ENCODE peak calls at places on chromosome 5, in nine cellular contexts. One of them, this sample, is unnamed.

GRCh38 chr5:62791059-62791458 is 212.4 kb downstream of the LRRC70 start:
- DNase-seq in CD4-positive, CD25-positive, alpha-beta regulatory T cell: no peak
- DNase-seq in SJSA1: no peak
- DNase-seq in astrocyte of the spinal cord: peak; percentile 4
- DNase-seq in Jurkat, Clone E6-1: peak; percentile 3
- DNase-seq in gastrocnemius medialis: no peak
- DNase-seq in AG10803: no peak
- DNase-seq in cardiac muscle cell: peak; percentile 59
- DNase-seq in astrocyte: no peak
- DNase-seq in this sample: no peak

GRCh38 chr5:79436224-79436623 is 77.7 kb downstream of the HOMER1 start:
- DNase-seq in CD4-positive, CD25-positive, alpha-beta regulatory T cell: no peak
- DNase-seq in AG10803: peak; percentile 91
- DNase-seq in SJSA1: no peak
- DNase-seq in astrocyte of the spinal cord: peak; percentile 26
- DNase-seq in cardiac muscle cell: peak; percentile 72
- DNase-seq in gastrocnemius medialis: no peak
- DNase-seq in astrocyte: peak; percentile 71
- DNase-seq in Jurkat, Clone E6-1: no peak
- DNase-seq in this sample: no peak

GRCh38 chr5:62568800-62569432 is 9.7 kb upstream of the LRRC70 start:
- DNase-seq in astrocyte: no peak
- DNase-seq in astrocyte of the spinal cord: no peak
- DNase-seq in AG10803: no peak
- DNase-seq in cardiac muscle cell: no peak
- DNase-seq in Jurkat, Clone E6-1: no peak
- DNase-seq in CD4-positive, CD25-positive, alpha-beta regulatory T cell: no peak
- DNase-seq in gastrocnemius medialis: no peak
- DNase-seq in SJSA1: no peak
- DNase-seq in this sample: no peak

GRCh38 chr5:123800640-123801039 is 288.7 kb downstream of the CSNK1G3 start:
- DNase-seq in gastrocnemius medialis: no peak
- DNase-seq in Jurkat, Clone E6-1: no peak
- DNase-seq in AG10803: no peak
- DNase-seq in astrocyte of the spinal cord: no peak
- DNase-seq in astrocyte: no peak
- DNase-seq in SJSA1: no peak
- DNase-seq in CD4-positive, CD25-positive, alpha-beta regulatory T cell: no peak
- DNase-seq in cardiac muscle cell: no peak
- DNase-seq in this sample: no peak

GRCh38 chr5:4640793-4641192 is 499.3 kb upstream of the ADAMTS16 start:
- DNase-seq in Jurkat, Clone E6-1: no peak
- DNase-seq in SJSA1: no peak
- DNase-seq in CD4-positive, CD25-positive, alpha-beta regulatory T cell: no peak
- DNase-seq in AG10803: peak; percentile 9
- DNase-seq in astrocyte of the spinal cord: peak; percentile 9
- DNase-seq in gastrocnemius medialis: no peak
- DNase-seq in cardiac muscle cell: no peak
- DNase-seq in astrocyte: peak; percentile 28
- DNase-seq in this sample: no peak

GRCh38 chr5:42274913-42275312 is 148.3 kb upstream of the GHR start:
- DNase-seq in AG10803: no peak
- DNase-seq in SJSA1: no peak
- DNase-seq in gastrocnemius medialis: no peak
- DNase-seq in CD4-positive, CD25-positive, alpha-beta regulatory T cell: no peak
- DNase-seq in astrocyte of the spinal cord: peak; percentile 8
- DNase-seq in cardiac muscle cell: no peak
- DNase-seq in astrocyte: no peak
- DNase-seq in Jurkat, Clone E6-1: no peak
- DNase-seq in this sample: no peak

GRCh38 chr5:79076819-79077218 is 7.3 kb downstream of the BHMT2 start:
- DNase-seq in Jurkat, Clone E6-1: no peak
- DNase-seq in cardiac muscle cell: no peak
- DNase-seq in gastrocnemius medialis: no peak
- DNase-seq in astrocyte of the spinal cord: no peak
- DNase-seq in CD4-positive, CD25-positive, alpha-beta regulatory T cell: no peak
- DNase-seq in AG10803: peak; percentile 3
- DNase-seq in SJSA1: no peak
- DNase-seq in astrocyte: no peak
- DNase-seq in this sample: no peak

GRCh38 chr5:1413211-1413610 is 32.0 kb downstream of the SLC6A3 start:
- DNase-seq in AG10803: no peak
- DNase-seq in cardiac muscle cell: no peak
- DNase-seq in CD4-positive, CD25-positive, alpha-beta regulatory T cell: no peak
- DNase-seq in SJSA1: no peak
- DNase-seq in Jurkat, Clone E6-1: no peak
- DNase-seq in astrocyte: no peak
- DNase-seq in gastrocnemius medialis: no peak
- DNase-seq in astrocyte of the spinal cord: no peak
- DNase-seq in this sample: no peak

GRCh38 chr5:144187699-144188294 is 17.1 kb downstream of the KCTD16 start:
- DNase-seq in CD4-positive, CD25-positive, alpha-beta regulatory T cell: peak; percentile 75
- DNase-seq in AG10803: peak; percentile 99
- DNase-seq in astrocyte: peak; percentile 99
- DNase-seq in Jurkat, Clone E6-1: peak; percentile 85
- DNase-seq in SJSA1: peak; percentile 86
- DNase-seq in gastrocnemius medialis: no peak
- DNase-seq in cardiac muscle cell: peak; percentile 95
- DNase-seq in astrocyte of the spinal cord: peak; percentile 96
- DNase-seq in this sample: peak; percentile 44

GRCh38 chr5:126376443-126376842 is 46.8 kb upstream of the GRAMD2B start:
- DNase-seq in SJSA1: no peak
- DNase-seq in CD4-positive, CD25-positive, alpha-beta regulatory T cell: no peak
- DNase-seq in AG10803: peak; percentile 27
- DNase-seq in astrocyte: no peak
- DNase-seq in gastrocnemius medialis: no peak
- DNase-seq in cardiac muscle cell: no peak
- DNase-seq in Jurkat, Clone E6-1: no peak
- DNase-seq in astrocyte of the spinal cord: no peak
- DNase-seq in this sample: peak; percentile 47

GRCh38 chr5:132059696-132060500 is 557 bp upstream of the IL3 start:
- DNase-seq in cardiac muscle cell: no peak
- DNase-seq in Jurkat, Clone E6-1: peak; percentile 38
- DNase-seq in astrocyte of the spinal cord: no peak
- DNase-seq in AG10803: no peak
- DNase-seq in gastrocnemius medialis: no peak
- DNase-seq in SJSA1: no peak
- DNase-seq in astrocyte: no peak
- DNase-seq in CD4-positive, CD25-positive, alpha-beta regulatory T cell: no peak
- DNase-seq in this sample: peak; percentile 59

GRCh38 chr5:126031989-126032716 is 391.1 kb upstream of the GRAMD2B start:
- DNase-seq in gastrocnemius medialis: no peak
- DNase-seq in astrocyte: peak; percentile 81
- DNase-seq in astrocyte of the spinal cord: peak; percentile 87
- DNase-seq in SJSA1: no peak
- DNase-seq in Jurkat, Clone E6-1: no peak
- DNase-seq in CD4-positive, CD25-positive, alpha-beta regulatory T cell: no peak
- DNase-seq in AG10803: peak; percentile 2
- DNase-seq in cardiac muscle cell: peak; percentile 89
- DNase-seq in this sample: peak; percentile 81

DNA sequence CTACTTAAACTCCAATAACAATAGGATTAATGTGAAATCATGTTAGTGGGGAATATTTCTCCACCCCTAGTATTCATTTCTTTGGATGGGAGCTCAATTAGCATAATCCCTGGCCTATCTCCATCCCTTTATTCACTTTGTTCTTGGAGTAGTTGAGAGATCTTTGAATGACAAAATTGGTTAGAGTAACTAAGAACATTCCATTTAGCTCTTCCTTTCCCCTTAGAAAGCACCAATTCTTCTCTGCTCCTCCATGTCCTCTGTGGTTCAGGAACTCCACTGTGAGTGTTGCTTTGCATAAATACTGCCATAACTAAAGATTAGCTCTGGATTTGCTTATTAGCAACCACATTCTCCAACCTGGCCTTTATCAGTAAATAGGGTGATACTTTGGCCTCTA is 459.1 kb upstream of the GRIA1 start:
- DNase-seq in AG10803: no peak
- DNase-seq in gastrocnemius medialis: no peak
- DNase-seq in astrocyte of the spinal cord: no peak
- DNase-seq in SJSA1: no peak
- DNase-seq in CD4-positive, CD25-positive, alpha-beta regulatory T cell: no peak
- DNase-seq in Jurkat, Clone E6-1: no peak
- DNase-seq in astrocyte: no peak
- DNase-seq in cardiac muscle cell: no peak
- DNase-seq in this sample: no peak
- H3K4me3 ChIP-seq in AG10803: no peak overlapping the region
- H3K4me3 ChIP-seq in gastrocnemius medialis: no peak overlapping the region
- H3K4me3 ChIP-seq in astrocyte of the spinal cord: no peak overlapping the region
- H3K4me3 ChIP-seq in SJSA1: no peak overlapping the region
- H3K4me3 ChIP-seq in CD4-positive, CD25-positive, alpha-beta regulatory T cell: no peak overlapping the region
- H3K4me3 ChIP-seq in Jurkat, Clone E6-1: no peak overlapping the region
- H3K4me3 ChIP-seq in astrocyte: no peak overlapping the region
- H3K4me3 ChIP-seq in cardiac muscle cell: no peak overlapping the region
- H3K4me3 ChIP-seq in this sample: no peak overlapping the region

GRCh38 chr5:139796061-139796806 is 626 bp downstream of the PSD2 start:
- DNase-seq in AG10803: no peak
- DNase-seq in astrocyte: no peak
- DNase-seq in gastrocnemius medialis: no peak
- DNase-seq in Jurkat, Clone E6-1: no peak
- DNase-seq in CD4-positive, CD25-positive, alpha-beta regulatory T cell: no peak
- DNase-seq in astrocyte of the spinal cord: no peak
- DNase-seq in cardiac muscle cell: no peak
- DNase-seq in SJSA1: no peak
- DNase-seq in this sample: no peak
- H3K4me3 ChIP-seq in AG10803: no peak overlapping the region
- H3K4me3 ChIP-seq in astrocyte: no peak overlapping the region
- H3K4me3 ChIP-seq in gastrocnemius medialis: peak overlapping the region; percentile 51
- H3K4me3 ChIP-seq in Jurkat, Clone E6-1: no peak overlapping the region
- H3K4me3 ChIP-seq in CD4-positive, CD25-positive, alpha-beta regulatory T cell: no peak overlapping the region
- H3K4me3 ChIP-seq in astrocyte of the spinal cord: no peak overlapping the region
- H3K4me3 ChIP-seq in cardiac muscle cell: peak overlapping the region; percentile 29
- H3K4me3 ChIP-seq in SJSA1: no peak overlapping the region
- H3K4me3 ChIP-seq in this sample: peak overlapping the region; percentile 40

GRCh38 chr5:148747536-148747906 is 78.9 kb upstream of the ADRB2 start:
- DNase-seq in cardiac muscle cell: no peak
- DNase-seq in CD4-positive, CD25-positive, alpha-beta regulatory T cell: no peak
- DNase-seq in Jurkat, Clone E6-1: no peak
- DNase-seq in astrocyte: no peak
- DNase-seq in SJSA1: no peak
- DNase-seq in AG10803: no peak
- DNase-seq in gastrocnemius medialis: no peak
- DNase-seq in astrocyte of the spinal cord: no peak
- DNase-seq in this sample: no peak
- H3K4me3 ChIP-seq in cardiac muscle cell: no peak overlapping the region
- H3K4me3 ChIP-seq in CD4-positive, CD25-positive, alpha-beta regulatory T cell: no peak overlapping the region
- H3K4me3 ChIP-seq in Jurkat, Clone E6-1: no peak overlapping the region
- H3K4me3 ChIP-seq in astrocyte: no peak overlapping the region
- H3K4me3 ChIP-seq in SJSA1: no peak overlapping the region
- H3K4me3 ChIP-seq in AG10803: no peak overlapping the region
- H3K4me3 ChIP-seq in gastrocnemius medialis: no peak overlapping the region
- H3K4me3 ChIP-seq in astrocyte of the spinal cord: no peak overlapping the region
- H3K4me3 ChIP-seq in this sample: no peak overlapping the region

GRCh38 chr5:140964356-140964755 is 1.9 kb upstream of the PCDHAC2 start:
- DNase-seq in astrocyte of the spinal cord: no peak
- DNase-seq in SJSA1: no peak
- DNase-seq in astrocyte: no peak
- DNase-seq in AG10803: no peak
- DNase-seq in gastrocnemius medialis: no peak
- DNase-seq in Jurkat, Clone E6-1: no peak
- DNase-seq in cardiac muscle cell: no peak
- DNase-seq in CD4-positive, CD25-positive, alpha-beta regulatory T cell: no peak
- DNase-seq in this sample: no peak

GRCh38 chr5:140969880-140970279 is 3.6 kb downstream of the PCDHAC2 start:
- DNase-seq in CD4-positive, CD25-positive, alpha-beta regulatory T cell: no peak
- DNase-seq in cardiac muscle cell: no peak
- DNase-seq in astrocyte of the spinal cord: no peak
- DNase-seq in Jurkat, Clone E6-1: no peak
- DNase-seq in SJSA1: no peak
- DNase-seq in astrocyte: no peak
- DNase-seq in gastrocnemius medialis: no peak
- DNase-seq in AG10803: no peak
- DNase-seq in this sample: no peak

GRCh38 chr5:140965905-140966292 is 377 bp upstream of the PCDHAC2 start:
- DNase-seq in gastrocnemius medialis: no peak
- DNase-seq in Jurkat, Clone E6-1: no peak
- DNase-seq in astrocyte of the spinal cord: no peak
- DNase-seq in SJSA1: no peak
- DNase-seq in AG10803: no peak
- DNase-seq in cardiac muscle cell: peak; percentile 1
- DNase-seq in CD4-positive, CD25-positive, alpha-beta regulatory T cell: no peak
- DNase-seq in astrocyte: no peak
- DNase-seq in this sample: no peak

GRCh38 chr5:140967226-140967893 is 1.1 kb downstream of the PCDHAC2 start:
- DNase-seq in astrocyte of the spinal cord: no peak
- DNase-seq in astrocyte: no peak
- DNase-seq in AG10803: no peak
- DNase-seq in SJSA1: no peak
- DNase-seq in CD4-positive, CD25-positive, alpha-beta regulatory T cell: no peak
- DNase-seq in Jurkat, Clone E6-1: no peak
- DNase-seq in cardiac muscle cell: no peak
- DNase-seq in gastrocnemius medialis: no peak
- DNase-seq in this sample: no peak

DNA sequence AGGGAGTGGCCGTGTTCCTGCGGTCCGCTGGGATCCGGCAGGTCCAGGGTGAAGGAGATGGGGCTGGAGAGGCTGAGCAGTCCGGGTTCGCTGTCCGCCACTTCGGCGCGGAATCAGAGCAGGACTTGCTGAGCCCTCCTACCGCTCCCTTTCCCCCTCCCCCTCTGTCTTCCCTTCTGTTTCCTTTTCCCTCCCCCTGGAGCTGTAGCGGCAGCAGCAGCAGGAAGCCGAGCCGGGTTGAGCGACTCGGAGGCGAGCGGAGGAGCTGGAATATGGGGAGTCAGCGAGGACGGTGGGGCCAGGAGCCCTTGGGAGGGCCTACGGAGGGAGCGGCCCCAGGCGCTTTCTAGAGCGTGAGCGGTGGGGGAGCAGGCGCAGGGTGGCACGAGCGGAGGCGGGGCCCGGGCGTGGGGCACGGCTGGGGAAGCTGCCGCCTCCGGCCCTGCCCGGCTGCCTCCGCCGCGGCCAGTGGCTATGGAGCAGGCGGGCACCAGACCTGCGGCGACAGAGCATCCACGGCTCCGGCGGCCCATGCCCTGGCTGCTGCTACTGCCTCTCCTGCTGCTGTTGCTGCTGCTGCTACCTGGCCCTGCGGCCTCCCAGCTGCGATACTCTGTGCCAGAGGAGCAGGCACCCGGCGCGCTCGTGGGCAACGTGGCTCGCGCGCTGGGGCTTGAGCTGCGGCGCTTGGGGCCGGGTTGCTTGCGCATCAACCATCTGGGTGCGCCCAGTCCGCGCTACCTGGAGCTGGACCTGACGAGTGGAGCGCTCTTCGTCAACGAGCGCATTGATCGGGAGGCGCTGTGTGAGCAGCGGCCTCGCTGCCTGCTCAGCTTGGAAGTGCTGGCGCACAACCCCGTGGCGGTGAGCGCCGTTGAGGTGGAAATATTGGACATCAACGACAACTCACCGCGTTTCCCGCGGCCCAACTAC is at the start of gene PCDHAC2:
- DNase-seq in gastrocnemius medialis: no peak
- DNase-seq in CD4-positive, CD25-positive, alpha-beta regulatory T cell: no peak
- DNase-seq in astrocyte: peak; percentile 2
- DNase-seq in AG10803: peak; percentile 4
- DNase-seq in astrocyte of the spinal cord: no peak
- DNase-seq in SJSA1: peak; percentile 15
- DNase-seq in cardiac muscle cell: peak; percentile 54
- DNase-seq in Jurkat, Clone E6-1: no peak
- DNase-seq in this sample: no peak
- H3K4me3 ChIP-seq in gastrocnemius medialis: peak within 1 kb of the TSS; percentile 58
- H3K4me3 ChIP-seq in CD4-positive, CD25-positive, alpha-beta regulatory T cell: no peak within 1 kb of the TSS
- H3K4me3 ChIP-seq in astrocyte: peak within 1 kb of the TSS; percentile 58
- H3K4me3 ChIP-seq in AG10803: peak within 1 kb of the TSS; percentile 58
- H3K4me3 ChIP-seq in astrocyte of the spinal cord: peak within 1 kb of the TSS; percentile 37
- H3K4me3 ChIP-seq in SJSA1: peak within 1 kb of the TSS; percentile 20
- H3K4me3 ChIP-seq in cardiac muscle cell: peak within 1 kb of the TSS; percentile 61
- H3K4me3 ChIP-seq in Jurkat, Clone E6-1: no peak within 1 kb of the TSS
- H3K4me3 ChIP-seq in this sample: peak within 1 kb of the TSS; percentile 68